ENCODE peak calls at places on chromosomes 1 and 21, in ten cellular contexts. S is upper lobe of right lung, G is IMR-90, U is adrenal gland, A is A549, Q is AG04450, X is SK-N-SH, Y is ovary, C is HCT116, I is heart right ventricle. H is an unnamed sample.
A peak's percentile ranks its signal among the peaks of the same experiment; 100 is the strongest.

GRCh38 chr1:168794057-168794456 is 65.1 kb upstream of the DPT start:
- DNase-seq in S (no peak), G (no peak), U (no peak), A (peak; percentile 23), Q (no peak), X (no peak), Y (no peak), C (no peak), I (no peak), H (no peak)

GRCh38 chr1:53583021-53583902 is 124.1 kb downstream of the DMRTB1 start:
- DNase-seq in S (peak; percentile 34), G (peak; percentile 57), U (no peak), A (no peak), Q (no peak), X (no peak), Y (peak; percentile 10), C (no peak), I (no peak), H (no peak)

GRCh38 chr21:17848228-17848627 is 29.1 kb upstream of the C21orf91 start:
- DNase-seq in S (no peak), G (peak; percentile 97), U (peak; percentile 26), A (no peak), Q (peak; percentile 90), X (no peak), Y (no peak), C (no peak), I (no peak), H (peak; percentile 36)

GRCh38 chr1:202281316-202282016 is 60.3 kb downstream of the UBE2T start:
- DNase-seq in S (no peak), G (peak; percentile 81), U (no peak), A (no peak), Q (peak; percentile 41), X (no peak), Y (no peak), C (no peak), I (no peak), H (peak; percentile 32)

GRCh38 chr1:161511018-161511755 is 5.9 kb downstream of the FCGR2A start:
- DNase-seq in S (no peak), G (no peak), U (no peak), A (no peak), Q (no peak), X (no peak), Y (no peak), C (no peak), I (no peak), H (no peak)

GRCh38 chr1:56376188-56376984 is 203.0 kb downstream of the PLPP3 start:
- DNase-seq in S (no peak), G (peak; percentile 31), U (no peak), A (no peak), Q (no peak), X (peak; percentile 6), Y (peak; percentile 48), C (peak; percentile 19), I (peak; percentile 41), H (no peak)

GRCh38 chr1:183881387-183882084 is 76.6 kb downstream of the RGL1 start:
- DNase-seq in S (peak; percentile 75), G (peak; percentile 86), U (peak; percentile 48), A (peak; percentile 39), Q (peak; percentile 56), X (no peak), Y (peak; percentile 69), C (no peak), I (peak; percentile 46), H (peak; percentile 76)

GRCh38 chr1:93844262-93845045 is 34.6 kb downstream of the DNTTIP2 start:
- DNase-seq in S (no peak), G (peak; percentile 86), U (peak; percentile 67), A (peak; percentile 76), Q (peak; percentile 62), X (peak; percentile 64), Y (no peak), C (peak; percentile 55), I (no peak), H (no peak)

GRCh38 chr1:12052997-12053686 is 10.0 kb upstream of the TNFRSF8 start:
- DNase-seq in S (no peak), G (no peak), U (peak; percentile 77), A (no peak), Q (no peak), X (no peak), Y (peak; percentile 83), C (no peak), I (peak; percentile 70), H (no peak)

GRCh38 chr21:29654203-29654602 is 285.6 kb downstream of the GRIK1 start:
- DNase-seq in S (no peak), G (no peak), U (no peak), A (no peak), Q (no peak), X (no peak), Y (no peak), C (no peak), I (no peak), H (no peak)

GRCh38 chr1:41780916-41781315 is 137.8 kb downstream of the HIVEP3 start:
- DNase-seq in S (no peak), G (no peak), U (no peak), A (no peak), Q (no peak), X (no peak), Y (no peak), C (no peak), I (no peak), H (no peak)

GRCh38 chr1:20854529-20854928 is 67.4 kb upstream of the HP1BP3 start:
- DNase-seq in S (no peak), G (no peak), U (no peak), A (no peak), Q (no peak), X (no peak), Y (no peak), C (no peak), I (no peak), H (no peak)

GRCh38 chr1:32627596-32628162 is 22.7 kb downstream of the ZBTB8OS start:
- DNase-seq in S (no peak), G (no peak), U (peak; percentile 59), A (no peak), Q (no peak), X (no peak), Y (no peak), C (no peak), I (no peak), H (no peak)

GRCh38 chr1:1080122-1080753 is 6.1 kb upstream of the RNF223 start:
- DNase-seq in S (peak; percentile 87), G (peak; percentile 33), U (no peak), A (peak; percentile 89), Q (no peak), X (peak; percentile 94), Y (peak; percentile 70), C (peak; percentile 42), I (peak; percentile 60), H (peak; percentile 57)

GRCh38 chr21:45522381-45522780 is 19.9 kb downstream of the SLC19A1 start:
- DNase-seq in S (peak; percentile 5), G (no peak), U (peak; percentile 4), A (no peak), Q (no peak), X (no peak), Y (no peak), C (no peak), I (no peak), H (no peak)

GRCh38 chr1:17363351-17363750 is 8.6 kb upstream of the PADI6 start:
- DNase-seq in S (no peak), G (no peak), U (no peak), A (no peak), Q (no peak), X (no peak), Y (no peak), C (no peak), I (no peak), H (no peak)

GRCh38 chr1:31335007-31335406 is 37.9 kb downstream of the FABP3 start:
- DNase-seq in S (no peak), G (peak; percentile 46), U (no peak), A (peak; percentile 45), Q (peak; percentile 2), X (peak; percentile 62), Y (no peak), C (peak; percentile 32), I (no peak), H (no peak)
- TF ChIP-seq CTCF in S (peak; percentile 46), G (peak; percentile 51), U (peak; percentile 60), A (peak; percentile 60), Q (peak; percentile 63), X (peak; percentile 73), Y (no peak), C (peak; percentile 77), I (peak; percentile 41), H (peak; percentile 9)

DNA sequence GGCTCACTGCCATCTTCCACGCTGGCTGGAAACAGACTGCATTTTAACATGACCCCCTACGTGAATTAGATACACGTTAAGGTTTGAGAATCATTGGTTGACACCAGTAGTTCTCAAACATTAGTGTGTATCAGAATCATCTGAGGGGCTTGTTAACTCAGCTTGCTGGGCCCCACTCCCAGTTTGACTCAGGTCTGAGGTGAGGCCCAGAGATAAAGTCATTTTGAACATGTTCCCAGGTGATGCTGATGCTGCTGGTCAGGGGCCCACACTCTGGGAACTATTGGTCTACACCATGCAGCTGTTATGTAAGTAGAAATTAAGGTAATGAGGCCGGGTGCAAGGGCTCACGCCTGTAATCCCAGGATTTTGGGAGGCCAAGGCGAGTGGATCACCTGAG is 1.3 kb downstream of the LSM10 start:
- DNase-seq in S (no peak), G (no peak), U (no peak), A (no peak), Q (no peak), X (no peak), Y (no peak), C (no peak), I (no peak), H (no peak)
- H3K4me3 ChIP-seq in S (peak overlapping the region; percentile 77), G (no peak overlapping the region), U (no peak overlapping the region), A (no peak overlapping the region), Q (peak overlapping the region; percentile 84), X (no peak overlapping the region), Y (no peak overlapping the region), C (peak overlapping the region; percentile 85), I (no peak overlapping the region), H (no peak overlapping the region)

DNA sequence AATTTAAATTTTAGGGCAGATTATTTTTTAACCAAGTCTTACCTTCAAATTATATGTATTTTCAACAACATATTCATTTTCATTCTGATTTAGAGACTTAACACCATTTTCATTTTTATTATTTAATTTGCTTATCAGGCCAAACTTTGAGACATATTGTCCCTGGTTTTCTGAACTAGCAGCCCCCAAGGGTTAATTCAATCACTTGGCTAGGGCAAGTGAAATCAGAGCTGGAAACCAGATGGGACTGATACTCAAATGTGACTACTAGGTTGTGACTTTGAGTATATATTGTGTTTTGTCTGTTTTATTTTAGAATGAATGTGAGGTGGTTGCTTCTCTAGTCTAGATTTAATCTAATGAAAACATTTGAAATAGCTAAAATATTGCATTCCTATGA is 198.9 kb upstream of the PTGFR start:
- DNase-seq in S (no peak), G (no peak), U (no peak), A (no peak), Q (no peak), X (peak; percentile 26), Y (no peak), C (no peak), I (no peak), H (no peak)
- H3K27ac ChIP-seq in S (no peak overlapping the region), G (no peak overlapping the region), U (no peak overlapping the region), A (no peak overlapping the region), Q (no peak overlapping the region), X (peak overlapping the region; percentile 11), Y (no peak overlapping the region), C (no peak overlapping the region), I (no peak overlapping the region), H (no peak overlapping the region)

DNA sequence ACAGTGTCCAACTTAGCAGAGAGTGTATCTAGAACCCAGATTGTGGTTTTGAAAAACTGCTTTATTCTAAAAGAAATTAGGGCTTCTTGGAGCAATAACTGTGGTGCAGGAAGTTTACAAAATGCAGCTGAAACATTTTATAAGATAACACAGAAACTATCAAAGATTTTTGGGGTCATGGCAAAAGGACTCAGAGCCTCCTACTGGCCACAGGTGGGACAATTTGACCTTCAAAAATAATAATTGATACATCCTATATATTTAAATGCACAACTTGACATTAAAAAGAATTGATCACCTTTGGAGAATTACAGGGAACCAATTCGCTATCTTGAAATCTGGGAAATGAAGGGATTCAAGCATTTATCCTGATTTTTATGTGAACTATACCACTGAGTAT is 235.2 kb downstream of the RPS6KC1 start:
- DNase-seq in S (no peak), G (no peak), U (no peak), A (no peak), Q (no peak), X (no peak), Y (no peak), C (no peak), I (no peak), H (no peak)
- TF ChIP-seq CTCF in S (no peak), G (peak; percentile 17), U (no peak), A (no peak), Q (no peak), X (peak; percentile 46), Y (no peak), C (no peak), I (no peak), H (no peak)

H was measured in pancreas.